ENCODE peak calls at places on chromosomes 1 and 21, in five cellular contexts. W is 8988T; X is stimulated activated CD8-positive, alpha-beta memory T cell treated with anti-CD3 and anti-CD28 coated beads, Interleukin-4, amount 100 ng/mL, for 48 hours; C is T-helper 1 cell; S is NCI-H1436. U is an unnamed sample.

GRCh38 chr1:20376880-20377494 is 86.3 kb downstream of the VWA5B1 start:
- DNase-seq in X (peak), C (peak), S (peak), W (peak), U (peak)

GRCh38 chr1:14017531-14017961 is 317.6 kb downstream of the PRDM2 start:
- DNase-seq in S (no peak), W (no peak), X (no peak), C (no peak), U (no peak)

GRCh38 chr1:22756053-22756730 is 45.6 kb downstream of the EPHB2 start:
- DNase-seq in W (no peak), X (no peak), C (no peak), S (no peak), U (no peak)

GRCh38 chr1:115426271-115426771 is 88.3 kb upstream of the NGF start:
- DNase-seq in X (no peak), C (no peak), S (no peak), W (no peak), U (no peak)

GRCh38 chr1:151326619-151327222 is 495 bp downstream of the PI4KB start:
- DNase-seq in W (no peak), C (no peak), X (peak), S (peak), U (no peak)

GRCh38 chr1:201637282-201638076 is 98.6 kb downstream of the NAV1 start:
- DNase-seq in X (no peak), S (no peak), W (no peak), C (no peak), U (no peak)

GRCh38 chr1:100506221-100506620 is 31.7 kb upstream of the GPR88 start:
- DNase-seq in W (no peak), C (no peak), S (no peak), X (no peak), U (no peak)

GRCh38 chr1:235958021-235958420 is 91.3 kb upstream of the LYST start:
- DNase-seq in W (no peak), S (no peak), C (no peak), X (no peak), U (no peak)

GRCh38 chr21:45894107-45894810 is 87.3 kb upstream of the COL6A1 start:
- DNase-seq in W (no peak), C (no peak), X (no peak), S (no peak), U (no peak)

GRCh38 chr1:99645199-99645598 is 714 bp upstream of the PALMD start:
- DNase-seq in C (no peak), W (no peak), X (no peak), S (no peak), U (no peak)

GRCh38 chr1:112904071-112904830 is 51.7 kb downstream of the SLC16A1 start:
- DNase-seq in C (no peak), S (no peak), X (peak), W (no peak), U (no peak)

GRCh38 chr1:19137158-19137557 is 72.9 kb downstream of the UBR4 start:
- DNase-seq in S (no peak), X (no peak), C (no peak), W (no peak), U (no peak)

GRCh38 chr1:55826413-55827080 is 611.4 kb upstream of the USP24 start:
- DNase-seq in W (no peak), S (no peak), C (no peak), X (no peak), U (no peak)

GRCh38 chr1:52119291-52119690 is 22.6 kb upstream of the ZFYVE9 start:
- DNase-seq in W (no peak), C (no peak), X (no peak), S (no peak), U (no peak)

GRCh38 chr1:29391362-29391880 is 155.1 kb downstream of the PTPRU start:
- DNase-seq in C (no peak), X (no peak), W (no peak), S (no peak), U (no peak)

GRCh38 chr1:110756506-110756905 is 81.8 kb upstream of the KCNA3 start:
- DNase-seq in W (no peak), C (no peak), S (no peak), X (no peak), U (peak)

GRCh38 chr21:16811011-16811410 is 701.8 kb upstream of the CXADR start:
- DNase-seq in S (no peak), W (no peak), C (no peak), X (no peak), U (no peak)

GRCh38 chr1:20589331-20590312 is 725 bp downstream of the CDA start:
- DNase-seq in W (no peak), S (no peak), C (no peak), X (no peak), U (no peak)

GRCh38 chr1:64234714-64235113 is 31.3 kb downstream of the UBE2U start:
- DNase-seq in S (peak), X (no peak), C (no peak), W (no peak), U (peak)

GRCh38 chr1:36365310-36365895 is 20.3 kb downstream of the STK40 start:
- DNase-seq in W (no peak), C (no peak), S (no peak), X (no peak), U (no peak)

GRCh38 chr1:33515607-33516006 is 43.2 kb downstream of the ZSCAN20 start:
- DNase-seq in C (no peak), S (no peak), X (no peak), W (no peak), U (no peak)

GRCh38 chr1:31058012-31058411 is 7.5 kb downstream of the PUM1 start:
- DNase-seq in X (no peak), W (no peak), S (no peak), C (no peak), U (no peak)

GRCh38 chr1:203669739-203670138 is 43.1 kb downstream of the ATP2B4 start:
- DNase-seq in C (no peak), X (no peak), W (no peak), S (no peak), U (peak)

GRCh38 chr1:54334996-54335395 is 71.2 kb downstream of the SSBP3 start:
- DNase-seq in C (no peak), S (no peak), W (no peak), X (no peak), U (no peak)

GRCh38 chr1:244273262-244273844 is 178.4 kb downstream of the ADSS2 start:
- DNase-seq in W (no peak), X (no peak), S (no peak), C (no peak), U (no peak)

GRCh38 chr1:16318544-16318943 is 33.7 kb downstream of the FBXO42 start:
- DNase-seq in W (no peak), S (no peak), X (no peak), C (no peak), U (no peak)

GRCh38 chr1:235822685-235823084 is 44.0 kb downstream of the LYST start:
- DNase-seq in W (no peak), S (no peak), X (no peak), C (no peak), U (no peak)

GRCh38 chr1:162629651-162630050 is 2.6 kb upstream of the DDR2 start:
- DNase-seq in S (no peak), C (no peak), X (no peak), W (no peak), U (no peak)

GRCh38 chr1:58436615-58437297 is 109.8 kb downstream of the OMA1 start:
- DNase-seq in W (no peak), X (no peak), S (no peak), C (no peak), U (no peak)

GRCh38 chr1:175757381-175758015 is 14.1 kb upstream of the TNR start:
- DNase-seq in W (peak), X (peak), C (no peak), S (no peak), U (no peak)

GRCh38 chr1:180962178-180962577 is 49.5 kb downstream of the KIAA1614 start:
- DNase-seq in S (no peak), W (no peak), C (no peak), X (no peak), U (no peak)

GRCh38 chr1:151062738-151063371 is 2.7 kb downstream of the MLLT11 start:
- DNase-seq in W (no peak), X (no peak), C (no peak), S (no peak), U (no peak)